ENCODE peak calls at places on chromosomes 3 and 15, in four cellular contexts. H is colonic mucosa, V is aorta, N is A549. A is an unnamed sample.

GRCh38 chr3:129261850-129262249 is 12.4 kb downstream of the COPG1 start:
- DNase-seq in H (no peak), V (no peak), N (no peak), A (no peak)

GRCh38 chr3:36393563-36393962 is 13.3 kb downstream of the STAC start:
- DNase-seq in H (no peak), V (no peak), N (no peak), A (no peak)

GRCh38 chr3:75136100-75136897 is 521.8 kb upstream of the CNTN3 start:
- DNase-seq in H (no peak), V (no peak), N (peak), A (no peak)

GRCh38 chr15:93028111-93028631 is 60.8 kb downstream of the RGMA start:
- DNase-seq in H (no peak), V (no peak), N (no peak), A (no peak)

GRCh38 chr15:79844221-79844620 is 52.6 kb downstream of the MTHFS start:
- DNase-seq in H (no peak), V (no peak), N (no peak), A (no peak)

GRCh38 chr15:82554351-82554750 is 14.1 kb upstream of the RPS17 start:
- DNase-seq in H (no peak), V (no peak), N (no peak), A (no peak)

GRCh38 chr3:19256313-19256712 is 108.0 kb downstream of the KCNH8 start:
- DNase-seq in H (no peak), V (no peak), N (no peak), A (no peak)

GRCh38 chr3:117016359-117016758 is 306.8 kb downstream of the TUSC7 start:
- DNase-seq in H (no peak), V (no peak), N (no peak), A (no peak)

GRCh38 chr3:188978772-188979171 is 193.0 kb upstream of the TPRG1 start:
- DNase-seq in H (no peak), V (peak), N (peak), A (no peak)

GRCh38 chr3:125219261-125219701 is 6.7 kb upstream of the SLC12A8 start:
- DNase-seq in H (no peak), V (no peak), N (no peak), A (no peak)